ENCODE peak calls at places on chromosomes 2 and 18, in nine cellular contexts. Y is AG09309, W is kidney epithelial cell, L is fibroblast of mammary gland, M is fibroblast of lung, C is prostate gland, H is GM06990, S is mammary epithelial cell, O is esophagus squamous epithelium. K is an unnamed sample.

GRCh38 chr2:38533757-38534545 is 68.8 kb downstream of the HNRNPLL start:
- DNase-seq in Y (no peak), W (no peak), L (no peak), M (no peak), C (no peak), H (no peak), S (no peak), O (no peak), K (no peak)

GRCh38 chr2:117523267-117523666 is 291.2 kb upstream of the DDX18 start:
- DNase-seq in Y (no peak), W (peak), L (no peak), M (no peak), C (peak), H (no peak), S (no peak), O (no peak), K (no peak)

GRCh38 chr18:3328522-3328921 is 66.6 kb downstream of the MYL12B start:
- DNase-seq in Y (no peak), W (no peak), L (no peak), M (no peak), C (no peak), H (no peak), S (no peak), O (no peak), K (no peak)

GRCh38 chr2:237732790-237733349 is 65.7 kb upstream of the RBM44 start:
- DNase-seq in Y (no peak), W (no peak), L (no peak), M (peak), C (peak), H (no peak), S (no peak), O (no peak), K (no peak)

GRCh38 chr18:21686282-21687105 is 18.1 kb downstream of the ABHD3 start:
- DNase-seq in Y (no peak), W (no peak), L (peak), M (peak), C (no peak), H (peak), S (no peak), O (no peak), K (no peak)

GRCh38 chr2:33978471-33978870 is 379.4 kb upstream of the FAM98A start:
- DNase-seq in Y (no peak), W (no peak), L (no peak), M (no peak), C (no peak), H (no peak), S (no peak), O (no peak), K (no peak)

GRCh38 chr2:43714164-43714563 is 37.9 kb upstream of the C1GALT1C1L start:
- DNase-seq in Y (peak), W (no peak), L (peak), M (peak), C (no peak), H (no peak), S (peak), O (no peak), K (no peak)

GRCh38 chr18:61833387-61833786 is 59.4 kb downstream of the RNF152 start:
- DNase-seq in Y (peak), W (no peak), L (peak), M (peak), C (no peak), H (no peak), S (peak), O (no peak), K (peak)

GRCh38 chr2:62140785-62141740 is 54.9 kb upstream of the B3GNT2 start:
- DNase-seq in Y (no peak), W (no peak), L (peak), M (no peak), C (no peak), H (peak), S (no peak), O (no peak), K (no peak)

GRCh38 chr2:142796161-142796560 is 81.3 kb upstream of the KYNU start:
- DNase-seq in Y (no peak), W (no peak), L (no peak), M (no peak), C (no peak), H (no peak), S (no peak), O (no peak), K (no peak)

GRCh38 chr2:25424426-25425028 is 82.8 kb upstream of the DNMT3A start:
- DNase-seq in Y (no peak), W (no peak), L (no peak), M (no peak), C (no peak), H (no peak), S (no peak), O (no peak), K (no peak)

GRCh38 chr2:171800639-171801038 is 93.4 kb downstream of the SLC25A12 start:
- DNase-seq in Y (no peak), W (no peak), L (no peak), M (peak), C (no peak), H (no peak), S (no peak), O (no peak), K (no peak)

GRCh38 chr18:31233550-31234306 is 71.1 kb upstream of the DSC1 start:
- DNase-seq in Y (no peak), W (no peak), L (no peak), M (no peak), C (no peak), H (no peak), S (no peak), O (no peak), K (no peak)

GRCh38 chr2:200466703-200467418 is 43.0 kb downstream of the KCTD18 start:
- DNase-seq in Y (peak), W (no peak), L (peak), M (no peak), C (no peak), H (no peak), S (no peak), O (no peak), K (no peak)

GRCh38 chr2:10303634-10304378 is 1.1 kb downstream of the HPCAL1 start:
- DNase-seq in Y (no peak), W (no peak), L (peak), M (peak), C (no peak), H (peak), S (peak), O (no peak), K (no peak)

GRCh38 chr18:25496544-25496943 is 144.6 kb upstream of the ZNF521 start:
- DNase-seq in Y (no peak), W (no peak), L (no peak), M (no peak), C (no peak), H (no peak), S (no peak), O (no peak), K (no peak)

GRCh38 chr2:48248251-48248933 is 281.6 kb upstream of the STON1 start:
- DNase-seq in Y (peak), W (peak), L (peak), M (peak), C (no peak), H (peak), S (peak), O (no peak), K (peak)

GRCh38 chr18:57328665-57329064 is 23.7 kb upstream of the ST8SIA3 start:
- DNase-seq in Y (no peak), W (no peak), L (no peak), M (no peak), C (no peak), H (no peak), S (no peak), O (no peak), K (no peak)

GRCh38 chr2:149145314-149146295 is 107.1 kb downstream of the LYPD6B start:
- DNase-seq in Y (no peak), W (no peak), L (peak), M (no peak), C (no peak), H (no peak), S (no peak), O (no peak), K (no peak)

GRCh38 chr2:230805353-230806017 is 59.3 kb upstream of the ITM2C start:
- DNase-seq in Y (no peak), W (no peak), L (no peak), M (no peak), C (no peak), H (peak), S (no peak), O (no peak), K (no peak)

GRCh38 chr2:66560683-66561082 is 125.8 kb downstream of the MEIS1 start:
- DNase-seq in Y (no peak), W (no peak), L (peak), M (peak), C (no peak), H (no peak), S (no peak), O (no peak), K (no peak)

GRCh38 chr18:50559750-50560680 is at the start of gene MAPK4:
- DNase-seq in Y (no peak), W (no peak), L (peak), M (peak), C (peak), H (no peak), S (peak), O (no peak), K (no peak)

GRCh38 chr2:66362651-66363050 is 72.3 kb upstream of the MEIS1 start:
- DNase-seq in Y (no peak), W (no peak), L (no peak), M (no peak), C (no peak), H (no peak), S (no peak), O (no peak), K (no peak)

GRCh38 chr2:120566331-120567035 is 169.2 kb upstream of the GLI2 start:
- DNase-seq in Y (peak), W (no peak), L (peak), M (peak), C (no peak), H (no peak), S (no peak), O (no peak), K (no peak)

GRCh38 chr2:117409443-117409842 is 405.0 kb upstream of the DDX18 start:
- DNase-seq in Y (no peak), W (no peak), L (no peak), M (no peak), C (no peak), H (no peak), S (no peak), O (no peak), K (no peak)

GRCh38 chr2:238176565-238176964 is 17.8 kb downstream of the ERFE start:
- DNase-seq in Y (peak), W (no peak), L (peak), M (no peak), C (no peak), H (no peak), S (no peak), O (no peak), K (no peak)

GRCh38 chr18:11496561-11497172 is 112.7 kb upstream of the SLC35G4 start:
- DNase-seq in Y (no peak), W (no peak), L (no peak), M (peak), C (no peak), H (no peak), S (no peak), O (no peak), K (no peak)

GRCh38 chr2:30803281-30803680 is 4.0 kb downstream of the CAPN13 start:
- DNase-seq in Y (no peak), W (no peak), L (no peak), M (no peak), C (no peak), H (no peak), S (no peak), O (no peak), K (no peak)

GRCh38 chr2:172938713-172939375 is 136.8 kb upstream of the MAP3K20 start:
- DNase-seq in Y (no peak), W (no peak), L (no peak), M (peak), C (no peak), H (no peak), S (no peak), O (no peak), K (no peak)

GRCh38 chr18:6942742-6943141 is 174.9 kb downstream of the LAMA1 start:
- DNase-seq in Y (no peak), W (no peak), L (no peak), M (no peak), C (no peak), H (no peak), S (no peak), O (no peak), K (no peak)

GRCh38 chr2:7190587-7191320 is 273.5 kb downstream of the RNF144A start:
- DNase-seq in Y (no peak), W (no peak), L (peak), M (peak), C (no peak), H (no peak), S (no peak), O (no peak), K (no peak)

GRCh38 chr18:11096411-11096810 is 53.0 kb downstream of the PIEZO2 start:
- DNase-seq in Y (no peak), W (no peak), L (no peak), M (no peak), C (no peak), H (no peak), S (no peak), O (no peak), K (no peak)

GRCh38 chr2:160576054-160576499 is 82.5 kb upstream of the RBMS1 start:
- DNase-seq in Y (no peak), W (no peak), L (peak), M (no peak), C (peak), H (no peak), S (peak), O (no peak), K (no peak)

GRCh38 chr2:24836706-24837105 is 43.5 kb downstream of the CENPO start:
- DNase-seq in Y (no peak), W (no peak), L (no peak), M (no peak), C (no peak), H (no peak), S (no peak), O (no peak), K (no peak)

GRCh38 chr18:39453882-39454281 is 1888.3 kb upstream of the CELF4 start:
- DNase-seq in Y (no peak), W (no peak), L (peak), M (peak), C (peak), H (no peak), S (peak), O (no peak), K (no peak)

GRCh38 chr2:32212293-32212692 is 46.6 kb downstream of the SLC30A6 start:
- DNase-seq in Y (no peak), W (no peak), L (no peak), M (no peak), C (no peak), H (no peak), S (no peak), O (no peak), K (no peak)

GRCh38 chr2:116955646-116956045 is 858.8 kb upstream of the DDX18 start:
- DNase-seq in Y (no peak), W (no peak), L (no peak), M (no peak), C (no peak), H (no peak), S (no peak), O (no peak), K (no peak)

GRCh38 chr18:23619388-23619873 is 33.1 kb upstream of the NPC1 start:
- DNase-seq in Y (no peak), W (no peak), L (peak), M (peak), C (no peak), H (peak), S (no peak), O (no peak), K (no peak)

GRCh38 chr2:160533482-160533881 is 39.9 kb upstream of the RBMS1 start:
- DNase-seq in Y (no peak), W (no peak), L (peak), M (no peak), C (no peak), H (no peak), S (no peak), O (no peak), K (no peak)

GRCh38 chr2:69789762-69790600 is 39.5 kb upstream of the GMCL1 start:
- DNase-seq in Y (no peak), W (no peak), L (no peak), M (peak), C (no peak), H (no peak), S (no peak), O (no peak), K (no peak)
- H3K4me3 ChIP-seq in Y (no peak), W (no peak), L (no peak), M (no peak), C (no peak), H (peak), S (no peak), O (peak), K (no peak)

GRCh38 chr2:106158131-106158530 is 36.0 kb downstream of the UXS1 start:
- DNase-seq in Y (no peak), W (no peak), L (no peak), M (no peak), C (no peak), H (no peak), S (no peak), O (no peak), K (no peak)

GRCh38 chr2:106160786-106161261 is 33.3 kb downstream of the UXS1 start:
- DNase-seq in Y (no peak), W (no peak), L (no peak), M (no peak), C (no peak), H (no peak), S (no peak), O (no peak), K (no peak)

GRCh38 chr2:106161938-106162814 is 31.9 kb downstream of the UXS1 start:
- DNase-seq in Y (no peak), W (peak), L (no peak), M (peak), C (no peak), H (no peak), S (peak), O (no peak), K (no peak)

GRCh38 chr2:106158871-106159270 is 35.2 kb downstream of the UXS1 start:
- DNase-seq in Y (no peak), W (no peak), L (no peak), M (no peak), C (no peak), H (no peak), S (no peak), O (no peak), K (no peak)

GRCh38 chr2:106159867-106160785 is 34.0 kb downstream of the UXS1 start:
- DNase-seq in Y (no peak), W (no peak), L (no peak), M (no peak), C (no peak), H (no peak), S (no peak), O (no peak), K (no peak)
- H3K4me3 ChIP-seq in Y (no peak), W (no peak), L (no peak), M (no peak), C (no peak), H (no peak), S (no peak), O (peak), K (no peak)

DNA sequence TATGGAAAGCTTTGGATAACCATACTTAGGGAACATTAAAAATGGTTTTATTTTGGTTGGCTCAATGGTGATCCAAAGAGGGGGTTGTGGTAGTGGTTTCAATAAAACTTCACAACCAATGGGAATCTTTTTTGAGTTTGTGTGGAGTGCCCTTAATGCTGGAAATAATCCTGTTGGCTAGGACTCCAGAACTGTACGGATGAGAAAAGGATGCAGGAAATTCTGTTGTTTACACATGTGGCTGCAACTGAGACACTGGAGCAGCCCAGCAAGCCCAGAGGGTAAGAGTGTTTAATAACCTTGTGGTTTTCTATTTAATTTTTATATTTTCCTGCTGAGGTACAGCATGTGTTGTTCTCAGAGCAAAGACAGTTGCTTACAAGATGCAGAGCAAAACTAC is at the start of gene CCDC102B:
- DNase-seq in Y (peak), W (no peak), L (peak), M (peak), C (no peak), H (no peak), S (no peak), O (no peak), K (peak)
- H3K4me3 ChIP-seq in Y (no peak), W (no peak), L (peak), M (peak), C (no peak), H (no peak), S (no peak), O (peak), K (peak)

GRCh38 chr2:218289639-218290315 is 2.5 kb downstream of the TMBIM1 start:
- DNase-seq in Y (no peak), W (peak), L (peak), M (peak), C (peak), H (no peak), S (peak), O (no peak), K (no peak)

GRCh38 chr2:218284106-218284811 is 8.0 kb downstream of the TMBIM1 start:
- DNase-seq in Y (no peak), W (peak), L (peak), M (peak), C (no peak), H (no peak), S (peak), O (no peak), K (peak)

GRCh38 chr2:218285604-218286003 is 6.7 kb downstream of the TMBIM1 start:
- DNase-seq in Y (peak), W (no peak), L (peak), M (peak), C (peak), H (no peak), S (peak), O (no peak), K (no peak)

GRCh38 chr2:218290316-218291261 is 1.7 kb downstream of the TMBIM1 start:
- DNase-seq in Y (no peak), W (no peak), L (no peak), M (no peak), C (no peak), H (peak), S (peak), O (no peak), K (no peak)

DNA sequence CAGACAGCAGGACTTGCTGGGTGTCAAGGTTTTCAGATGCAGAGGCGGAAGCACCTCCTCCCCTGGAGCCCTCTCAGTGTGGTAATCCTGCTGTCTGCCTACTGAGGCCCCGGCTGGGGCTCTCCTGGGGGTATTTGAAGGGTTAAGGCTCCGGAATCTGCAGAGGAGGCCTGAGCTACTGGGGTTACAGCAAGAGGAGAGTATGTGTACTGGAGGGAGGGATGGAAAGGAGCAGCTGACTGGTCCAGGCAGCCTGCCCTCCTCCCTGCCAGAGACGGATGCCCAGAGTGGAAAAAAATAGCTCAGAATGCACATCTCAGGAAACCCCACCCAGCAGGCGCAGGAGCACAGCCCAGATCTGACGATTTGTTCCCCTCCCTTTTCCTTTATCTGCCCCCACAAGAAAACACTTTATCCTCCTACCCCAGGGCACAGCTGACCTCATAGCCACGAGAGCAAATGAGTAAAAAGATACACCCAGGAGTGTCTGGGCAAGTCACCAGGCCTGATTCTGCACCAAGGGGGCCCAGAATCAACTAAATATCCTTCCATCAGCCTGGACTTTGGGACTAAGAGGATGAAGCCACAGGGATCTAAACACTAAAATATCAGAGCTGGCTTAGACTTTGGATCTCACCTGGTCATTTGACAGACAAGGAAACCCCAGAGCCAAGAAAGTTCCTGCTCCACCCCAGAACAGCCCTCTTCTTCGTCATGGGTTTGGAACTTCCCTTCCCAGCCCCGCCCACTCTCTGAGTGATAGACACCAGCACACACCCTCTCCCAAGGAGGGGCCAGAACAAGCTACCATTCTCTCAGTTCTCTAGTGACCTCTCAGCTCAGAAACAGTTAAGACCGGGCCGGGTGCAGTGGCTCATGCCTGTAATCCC is 5.5 kb downstream of the TMBIM1 start:
- DNase-seq in Y (peak), W (peak), L (peak), M (peak), C (peak), H (peak), S (peak), O (peak), K (peak)
- H3K4me3 ChIP-seq in Y (peak), W (peak), L (peak), M (peak), C (peak), H (peak), S (peak), O (peak), K (peak)

K was measured in HFF-Myc.